ENCODE peak calls at places on chromosomes 16 and 17, in eight cellular contexts. I is LHCN-M2; T is anterior cingulate cortex; B is ascending aorta; G is ELR; N is activated gamma-delta T cell treated with anti-CD3 and anti-CD28 coated beads, Interleukin-2, amount 50 U/mL, for 16 hours; C is activated T-helper 2 cell treated with anti-CD3 and anti-CD28 coated beads, Interferon-gamma antibody, Interleukin-2, Interleukin-4, amounts not matched to agents 10 μg/mL and 5 μg/mL and 100 μg/mL, durations not matched to agents 14 hours and 24 hours and 36 hours; V is heart right ventricle. M is an unnamed sample.

GRCh38 chr16:74577882-74578366 is 29.0 kb downstream of the GLG1 start:
- DNase-seq in B (no peak), G (peak; percentile 93), N (no peak), V (no peak), C (no peak), I (peak; percentile 73), T (no peak), M (peak; percentile 76)

GRCh38 chr17:80259642-80260535 is 763 bp upstream of the RNF213 start:
- DNase-seq in V (peak; percentile 69), C (peak; percentile 77), N (peak; percentile 73), T (peak; percentile 48), G (peak; percentile 87), I (peak; percentile 71), B (peak; percentile 84), M (peak; percentile 55)

GRCh38 chr16:85847036-85847435 is 47.5 kb downstream of the COX4I1 start:
- DNase-seq in T (no peak), G (no peak), I (no peak), V (no peak), C (no peak), B (peak; percentile 28), N (no peak), M (no peak)

GRCh38 chr16:69166221-69166833 is 20.6 kb upstream of the SNTB2 start:
- DNase-seq in V (no peak), B (no peak), C (peak; percentile 33), I (peak; percentile 29), G (peak; percentile 78), N (peak; percentile 66), T (no peak), M (peak; percentile 80)

GRCh38 chr16:75053791-75054555 is 55.1 kb downstream of the ZNRF1 start:
- DNase-seq in V (peak; percentile 71), I (peak; percentile 17), N (no peak), B (no peak), C (no peak), G (no peak), T (peak; percentile 11), M (peak; percentile 8)

GRCh38 chr16:7182510-7183109 is 150.0 kb upstream of the RBFOX1 start:
- DNase-seq in G (no peak), C (no peak), V (no peak), I (no peak), B (no peak), N (no peak), T (no peak), M (no peak)

GRCh38 chr16:15765880-15766279 is 90.9 kb downstream of the MYH11 start:
- DNase-seq in C (peak; percentile 15), I (peak; percentile 61), G (peak; percentile 36), V (peak; percentile 52), B (no peak), N (peak; percentile 7), T (no peak), M (peak; percentile 62)

GRCh38 chr16:48165961-48166578 is 10.3 kb upstream of the ABCC12 start:
- DNase-seq in T (no peak), V (no peak), N (no peak), C (no peak), B (no peak), G (peak; percentile 16), I (peak; percentile 37), M (no peak)

GRCh38 chr17:72602517-72603345 is 481.9 kb downstream of the SOX9 start:
- DNase-seq in C (no peak), B (no peak), T (no peak), V (no peak), N (no peak), I (peak; percentile 66), G (peak; percentile 74), M (peak; percentile 77)

GRCh38 chr17:48391460-48391859 is 38.6 kb downstream of the SKAP1 start:
- DNase-seq in N (no peak), B (no peak), V (no peak), G (no peak), C (no peak), I (no peak), T (no peak), M (no peak)

GRCh38 chr17:81509687-81510523 is 2.7 kb downstream of the ACTG1 start:
- DNase-seq in C (no peak), B (no peak), I (peak; percentile 32), T (no peak), N (no peak), G (peak; percentile 57), V (no peak), M (no peak)

GRCh38 chr16:50313596-50314483 is 47.5 kb downstream of the ADCY7 start:
- DNase-seq in N (peak; percentile 43), G (no peak), T (no peak), B (peak; percentile 72), I (peak; percentile 58), C (peak; percentile 54), V (peak; percentile 44), M (peak; percentile 22)

GRCh38 chr17:66707051-66707450 is 127.9 kb upstream of the CACNG5 start:
- DNase-seq in C (no peak), B (peak; percentile 9), I (no peak), N (no peak), V (no peak), T (no peak), G (no peak), M (no peak)

GRCh38 chr17:40130352-40131042 is 8.7 kb downstream of the MSL1 start:
- DNase-seq in T (no peak), N (no peak), G (no peak), V (peak; percentile 38), C (no peak), I (no peak), B (no peak), M (no peak)

GRCh38 chr17:44331249-44331760 is 6.7 kb upstream of the SLC25A39 start:
- DNase-seq in V (peak; percentile 85), C (peak; percentile 69), T (peak; percentile 40), G (peak; percentile 85), N (peak; percentile 62), B (peak; percentile 89), I (peak; percentile 72), M (peak; percentile 80)

GRCh38 chr17:69012895-69013805 is 47.6 kb downstream of the ABCA9 start:
- DNase-seq in N (no peak), V (no peak), I (no peak), G (peak; percentile 62), B (no peak), T (no peak), C (no peak), M (peak; percentile 70)

GRCh38 chr17:40432864-40433528 is 10.3 kb upstream of the IGFBP4 start:
- DNase-seq in I (no peak), N (no peak), T (no peak), V (peak; percentile 66), B (peak; percentile 55), C (no peak), G (no peak), M (peak; percentile 46)

GRCh38 chr16:1906052-1906845 is 12.0 kb downstream of the HS3ST6 start:
- DNase-seq in B (no peak), G (no peak), T (no peak), C (no peak), V (no peak), I (no peak), N (no peak), M (no peak)

GRCh38 chr16:7013990-7014389 is 318.7 kb upstream of the RBFOX1 start:
- DNase-seq in B (no peak), T (no peak), I (peak; percentile 0), C (no peak), G (peak; percentile 4), V (no peak), N (no peak), M (no peak)

GRCh38 chr17:80000136-80000535 is 35.5 kb downstream of the TBC1D16 start:
- DNase-seq in N (no peak), I (no peak), B (no peak), C (no peak), G (no peak), T (no peak), V (no peak), M (no peak)

GRCh38 chr16:58222532-58223316 is 24.8 kb upstream of the CSNK2A2 start:
- DNase-seq in N (no peak), C (no peak), G (peak; percentile 32), B (no peak), T (no peak), I (peak; percentile 23), V (no peak), M (peak; percentile 70)

GRCh38 chr16:56013962-56014552 is 138.9 kb upstream of the CES5A start:
- DNase-seq in T (no peak), N (peak; percentile 4), V (peak; percentile 54), I (no peak), C (peak; percentile 13), B (no peak), G (peak; percentile 45), M (peak; percentile 17)

GRCh38 chr17:63772801-63773271 is 561 bp downstream of the CCDC47 start:
- DNase-seq in V (no peak), T (no peak), G (peak; percentile 48), B (no peak), C (no peak), N (no peak), I (peak; percentile 30), M (no peak)

GRCh38 chr16:85485379-85485778 is 127.7 kb upstream of the GSE1 start:
- DNase-seq in B (no peak), C (no peak), T (no peak), N (no peak), I (no peak), V (no peak), G (no peak), M (no peak)

GRCh38 chr16:424033-424622 is 1.3 kb upstream of the RAB11FIP3 start:
- DNase-seq in G (peak; percentile 92), I (peak; percentile 98), V (peak; percentile 85), T (peak; percentile 38), B (peak; percentile 94), C (no peak), N (no peak), M (peak; percentile 99)

GRCh38 chr17:34386925-34387550 is 24.0 kb upstream of the CCL1 start:
- DNase-seq in I (peak; percentile 37), N (no peak), B (peak; percentile 68), T (peak; percentile 8), C (no peak), V (no peak), G (no peak), M (peak; percentile 42)

GRCh38 chr16:4087099-4087885 is 28.9 kb downstream of the ADCY9 start:
- DNase-seq in V (no peak), T (no peak), G (no peak), B (peak; percentile 57), N (no peak), I (no peak), C (no peak), M (no peak)

GRCh38 chr17:18008496-18009268 is 30.3 kb downstream of the ATPAF2 start:
- DNase-seq in V (no peak), T (no peak), I (peak; percentile 89), B (no peak), N (no peak), C (no peak), G (peak; percentile 91), M (peak; percentile 84)

GRCh38 chr17:68200689-68201424 is 47.0 kb upstream of the AMZ2 start:
- DNase-seq in C (peak; percentile 72), V (peak; percentile 68), G (peak; percentile 80), T (peak; percentile 20), B (peak; percentile 88), N (peak; percentile 59), I (peak; percentile 52), M (peak; percentile 74)

GRCh38 chr17:40331743-40332641 is 23.0 kb downstream of the RARA start:
- DNase-seq in B (peak; percentile 95), I (peak; percentile 62), C (no peak), G (no peak), T (peak; percentile 81), N (no peak), V (peak; percentile 92), M (peak; percentile 85)

GRCh38 chr17:77719806-77720205 is 238.7 kb upstream of the TNRC6C start:
- DNase-seq in C (no peak), G (no peak), B (peak; percentile 41), V (no peak), I (no peak), T (no peak), N (no peak), M (no peak)

GRCh38 chr17:17351901-17352781 is 49.0 kb downstream of the NT5M start:
- DNase-seq in I (peak; percentile 82), V (peak; percentile 74), C (no peak), T (no peak), B (no peak), N (no peak), G (peak; percentile 80), M (peak; percentile 63)

GRCh38 chr16:70529051-70529777 is 5.6 kb downstream of the SF3B3 start:
- DNase-seq in B (no peak), V (no peak), C (no peak), I (peak; percentile 70), G (peak; percentile 88), T (no peak), N (no peak), M (peak; percentile 56)

GRCh38 chr17:2337811-2338657 is 733 bp downstream of the SGSM2 start:
- DNase-seq in B (peak; percentile 83), V (peak; percentile 36), T (peak; percentile 30), G (peak; percentile 71), C (peak; percentile 43), I (peak; percentile 35), N (peak; percentile 32), M (peak; percentile 44)

M was measured in A172.